ENCODE peak calls at places on chromosomes 6 and 20, in four cellular contexts. R, V, S and M are unnamed samples.

GRCh38 chr6:34447915-34448314 is 18.0 kb upstream of the PACSIN1 start:
- DNase-seq in R (no peak), V (no peak), S (no peak), M (no peak)

GRCh38 chr20:32203556-32204484 is 3.7 kb downstream of the PLAGL2 start:
- DNase-seq in R (no peak), V (no peak), S (peak; percentile 54), M (no peak)

GRCh38 chr6:168289571-168289962 is 30.0 kb downstream of the DACT2 start:
- DNase-seq in R (no peak), V (no peak), S (no peak), M (no peak)

GRCh38 chr20:49397525-49397924 is 84.9 kb downstream of the KCNB1 start:
- DNase-seq in R (no peak), V (no peak), S (peak; percentile 49), M (peak; percentile 18)

GRCh38 chr20:709421-709820 is 33.8 kb upstream of the SCRT2 start:
- DNase-seq in R (peak; percentile 70), V (no peak), S (no peak), M (no peak)

GRCh38 chr20:3209023-3209945 is at the start of gene ITPA:
- DNase-seq in R (no peak), V (no peak), S (peak; percentile 27), M (peak; percentile 20)

GRCh38 chr20:35721621-35722020 is 20.4 kb downstream of the RBM39 start:
- DNase-seq in R (no peak), V (no peak), S (no peak), M (no peak)

GRCh38 chr6:31663087-31663960 is 1.5 kb downstream of the GPANK1 start:
- DNase-seq in R (no peak), V (no peak), S (peak; percentile 69), M (no peak)

GRCh38 chr6:5746392-5747140 is 260.2 kb downstream of the NRN1 start:
- DNase-seq in R (no peak), V (no peak), S (no peak), M (no peak)

GRCh38 chr6:11033825-11034224 is 10.3 kb downstream of the ELOVL2 start:
- DNase-seq in R (no peak), V (peak; percentile 47), S (peak; percentile 83), M (peak; percentile 35)

GRCh38 chr6:11231564-11232176 is 798 bp downstream of the NEDD9 start:
- DNase-seq in R (no peak), V (no peak), S (peak; percentile 47), M (no peak)

GRCh38 chr6:158653577-158654354 is 3.9 kb downstream of the SYTL3 start:
- DNase-seq in R (no peak), V (no peak), S (no peak), M (no peak)

GRCh38 chr6:151399679-151400078 is 8.3 kb upstream of the ZBTB2 start:
- DNase-seq in R (no peak), V (no peak), S (no peak), M (no peak)

GRCh38 chr6:129617986-129618385 is 92.0 kb downstream of the ARHGAP18 start:
- DNase-seq in R (no peak), V (no peak), S (no peak), M (no peak)

GRCh38 chr6:77440206-77440976 is 22.9 kb downstream of the HTR1B start:
- DNase-seq in R (no peak), V (no peak), S (no peak), M (no peak)